ENCODE peak calls at places on chromosomes 7 and 10, in four cellular contexts. A is fibroblast of the aortic adventitia, P is fibroblast of lung, F is astrocyte of the spinal cord. S is an unnamed sample.

GRCh38 chr7:20624666-20625385 is 9.4 kb downstream of the ABCB5 start:
- DNase-seq in P (no peak), A (no peak), F (no peak), S (no peak)

GRCh38 chr7:2255145-2256139 is 13.4 kb downstream of the NUDT1 start:
- DNase-seq in P (no peak), F (peak; percentile 68), A (no peak), S (no peak)

GRCh38 chr7:150322833-150323681 is at the start of the genes ACTR3C and LRRC61:
- DNase-seq in A (no peak), F (no peak), P (no peak), S (no peak)

GRCh38 chr7:90708841-90709317 is 112.8 kb downstream of the CDK14 start:
- DNase-seq in F (no peak), A (peak; percentile 16), P (no peak), S (no peak)

GRCh38 chr7:18387191-18387720 is 108.3 kb upstream of the HDAC9 start:
- DNase-seq in P (no peak), A (no peak), F (no peak), S (no peak)

GRCh38 chr7:39432807-39433416 is 133.3 kb upstream of the YAE1 start:
- DNase-seq in P (no peak), A (no peak), F (no peak), S (no peak)

GRCh38 chr7:47100815-47101435 is 481.0 kb downstream of the TNS3 start:
- DNase-seq in P (peak; percentile 66), F (peak; percentile 57), A (peak; percentile 61), S (peak; percentile 77)

GRCh38 chr7:142807855-142808460 is 37.2 kb downstream of the PRSS2 start:
- DNase-seq in F (peak; percentile 45), P (no peak), A (peak; percentile 42), S (no peak)

GRCh38 chr10:12062754-12063482 is 5.8 kb upstream of the DHTKD1 start:
- DNase-seq in A (no peak), F (no peak), P (no peak), S (no peak)

GRCh38 chr10:68261132-68261856 is 29.4 kb upstream of the ATOH7 start:
- DNase-seq in A (no peak), F (no peak), P (no peak), S (no peak)

GRCh38 chr7:112080441-112080840 is 125.8 kb downstream of the DOCK4 start:
- DNase-seq in A (peak; percentile 93), F (peak; percentile 82), P (peak; percentile 95), S (peak; percentile 99)

GRCh38 chr7:446289-446935 is 73.2 kb downstream of the PDGFA start:
- DNase-seq in A (no peak), F (no peak), P (no peak), S (no peak)

GRCh38 chr10:21720090-21720489 is 186.1 kb downstream of the MLLT10 start:
- DNase-seq in P (peak; percentile 28), A (no peak), F (no peak), S (no peak)

DNA sequence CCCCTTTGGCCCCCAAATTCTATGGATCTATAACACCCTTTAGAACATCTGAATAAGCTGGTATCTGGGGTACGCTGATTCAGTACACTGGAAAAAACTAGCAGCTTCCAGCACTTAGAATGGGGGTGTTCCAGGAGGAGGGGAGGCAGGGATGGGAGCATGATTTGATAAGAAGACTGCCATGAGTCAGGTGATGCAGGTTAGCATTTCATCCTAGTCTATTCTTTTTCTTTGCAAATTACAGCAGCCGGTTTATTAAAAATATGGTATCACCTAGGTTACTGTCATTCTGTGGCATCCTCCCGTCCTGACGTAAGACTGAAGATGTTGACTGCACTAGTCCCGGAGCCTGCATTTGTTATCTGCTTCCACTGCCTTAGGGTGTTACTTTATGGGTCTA is 1.8 kb downstream of the HTR5A start:
- DNase-seq in P (no peak), F (no peak), A (no peak), S (no peak)
- H3K4me3 ChIP-seq in P (no peak overlapping the region), F (no peak overlapping the region), A (no peak overlapping the region), S (no peak overlapping the region)

DNA sequence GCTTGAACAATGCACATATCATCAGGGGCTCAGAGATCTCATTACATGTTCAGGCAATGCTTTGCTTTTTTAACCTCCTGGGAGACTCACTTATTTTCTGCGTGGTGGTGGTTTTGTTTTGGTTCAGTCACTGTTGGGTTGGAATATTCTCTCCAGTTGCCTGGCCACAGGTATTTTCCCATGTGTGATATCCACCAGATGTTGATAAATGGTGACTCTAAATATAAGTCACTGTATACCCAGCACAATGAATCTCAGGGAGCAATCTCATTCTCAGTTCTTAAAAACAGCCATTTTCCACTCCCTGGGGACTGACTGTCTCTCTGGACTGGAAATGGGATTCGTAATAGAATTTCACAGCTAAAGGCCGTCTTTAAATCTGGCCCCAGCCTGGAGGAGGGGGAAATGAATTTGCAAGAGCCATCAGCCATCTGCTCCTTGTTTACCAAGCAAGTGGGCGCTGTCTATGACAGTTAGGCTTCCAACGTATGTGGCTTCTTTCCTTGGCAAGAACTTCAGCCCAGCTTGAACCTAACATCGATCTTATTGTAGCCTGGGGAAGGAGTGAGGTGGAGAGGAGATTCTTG is 1106.2 kb downstream of the NRG3 start:
- DNase-seq in P (peak; percentile 38), A (peak; percentile 40), F (peak; percentile 86), S (peak; percentile 72)
- H3K4me3 ChIP-seq in P (no peak overlapping the region), A (no peak overlapping the region), F (no peak overlapping the region), S (no peak overlapping the region)

DNA sequence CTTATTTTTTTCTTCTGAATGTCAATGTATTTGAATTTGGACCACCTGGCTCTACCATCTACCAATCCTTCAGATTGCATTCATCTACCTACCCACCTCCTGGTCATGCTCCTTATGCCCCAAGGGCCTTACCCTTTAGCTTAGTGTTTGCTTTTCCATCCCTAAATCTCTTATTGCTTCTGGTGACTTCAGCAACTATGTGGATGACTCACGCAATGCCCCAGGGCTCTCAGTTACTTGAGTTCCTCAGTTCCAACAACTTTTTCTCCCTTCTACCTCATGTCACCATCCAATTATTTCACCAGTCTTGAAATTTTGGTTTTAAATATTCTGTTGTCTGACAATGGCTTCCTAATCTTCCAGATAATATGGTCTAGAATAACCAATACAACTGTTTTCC is 118.9 kb downstream of the CFAP58 start:
- DNase-seq in P (no peak), F (no peak), A (peak; percentile 37), S (peak; percentile 23)
- H3K4me3 ChIP-seq in P (no peak overlapping the region), F (no peak overlapping the region), A (no peak overlapping the region), S (no peak overlapping the region)

GRCh38 chr10:26197248-26197647 is 19.3 kb upstream of the GAD2 start:
- DNase-seq in F (no peak), P (no peak), A (no peak), S (no peak)
- H3K4me3 ChIP-seq in F (no peak overlapping the region), P (no peak overlapping the region), A (no peak overlapping the region), S (no peak overlapping the region)

GRCh38 chr7:158444501-158445420 is 142.9 kb downstream of the PTPRN2 start:
- DNase-seq in F (no peak), P (no peak), A (no peak), S (no peak)

GRCh38 chr7:158439035-158439434 is 148.6 kb downstream of the PTPRN2 start:
- DNase-seq in P (no peak), F (no peak), A (no peak), S (no peak)

GRCh38 chr7:158443014-158443687 is 144.5 kb downstream of the PTPRN2 start:
- DNase-seq in F (no peak), A (no peak), P (no peak), S (no peak)

GRCh38 chr7:158443688-158444483 is 143.7 kb downstream of the PTPRN2 start:
- DNase-seq in F (no peak), A (no peak), P (no peak), S (no peak)

DNA sequence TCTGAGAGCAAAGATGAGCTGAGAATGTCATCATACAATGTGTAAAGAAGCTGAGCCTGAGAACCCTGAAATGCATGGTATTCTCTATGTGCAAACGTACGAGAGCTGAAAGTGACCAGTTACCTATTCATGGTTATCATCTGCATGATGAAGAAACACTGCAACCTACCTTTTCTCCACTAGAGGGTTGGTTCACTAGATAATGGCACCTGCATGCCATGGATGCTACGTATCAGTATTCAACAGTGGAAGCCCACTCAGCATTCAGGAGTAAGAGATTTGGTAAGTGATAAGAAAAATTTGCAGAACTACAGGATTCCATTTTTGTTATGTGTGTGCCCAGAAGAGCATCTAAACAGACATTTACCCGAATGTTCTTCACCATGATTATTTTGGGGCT is 145.4 kb downstream of the PTPRN2 start:
- DNase-seq in P (no peak), A (no peak), F (no peak), S (no peak)
- H3K4me3 ChIP-seq in P (no peak overlapping the region), A (no peak overlapping the region), F (no peak overlapping the region), S (no peak overlapping the region)

GRCh38 chr10:74047871-74048270 is 50.0 kb downstream of the VCL start:
- DNase-seq in P (peak; percentile 89), F (no peak), A (peak; percentile 82), S (peak; percentile 50)
- H3K4me3 ChIP-seq in P (peak overlapping the region; percentile 13), F (no peak overlapping the region), A (no peak overlapping the region), S (no peak overlapping the region)

GRCh38 chr7:141073641-141074161 is at the start of gene TMEM178B:
- DNase-seq in P (no peak), F (no peak), A (no peak), S (no peak)
- H3K4me3 ChIP-seq in P (peak within 1 kb of the TSS; percentile 53), F (peak within 1 kb of the TSS; percentile 27), A (peak within 1 kb of the TSS; percentile 55), S (peak within 1 kb of the TSS; percentile 51)

S was measured in cardiac fibroblast.